ENCODE peak calls at places on chromosomes 12 and 14, in five cellular contexts. One of them, this sample, is unnamed.

GRCh38 chr14:32087173-32087861 is 10.2 kb downstream of the ARHGAP5 start:
- DNase-seq in nephron progenitor cell: no peak
- DNase-seq in AG04449: no peak
- DNase-seq in GM13977: no peak
- DNase-seq in RWPE1: peak
- DNase-seq in this sample: no peak

GRCh38 chr14:58697266-58697926 is 59.6 kb downstream of the DACT1 start:
- DNase-seq in RWPE1: no peak
- DNase-seq in GM13977: no peak
- DNase-seq in nephron progenitor cell: no peak
- DNase-seq in AG04449: no peak
- DNase-seq in this sample: no peak

GRCh38 chr14:45201908-45202307 is 51.1 kb downstream of the MIS18BP1 start:
- DNase-seq in RWPE1: no peak
- DNase-seq in GM13977: no peak
- DNase-seq in AG04449: no peak
- DNase-seq in nephron progenitor cell: no peak
- DNase-seq in this sample: peak

GRCh38 chr14:88707088-88707487 is 85.7 kb downstream of the EML5 start:
- DNase-seq in RWPE1: no peak
- DNase-seq in AG04449: no peak
- DNase-seq in GM13977: no peak
- DNase-seq in nephron progenitor cell: no peak
- DNase-seq in this sample: no peak

GRCh38 chr12:51242150-51242549 is 3.5 kb downstream of the DAZAP2 start:
- DNase-seq in RWPE1: no peak
- DNase-seq in AG04449: no peak
- DNase-seq in GM13977: no peak
- DNase-seq in nephron progenitor cell: no peak
- DNase-seq in this sample: no peak

GRCh38 chr12:19971396-19971802 is 396.9 kb upstream of the PDE3A start:
- DNase-seq in RWPE1: no peak
- DNase-seq in AG04449: no peak
- DNase-seq in nephron progenitor cell: peak
- DNase-seq in GM13977: no peak
- DNase-seq in this sample: no peak

GRCh38 chr12:121797937-121798801 is 4.7 kb upstream of the RHOF start:
- DNase-seq in nephron progenitor cell: no peak
- DNase-seq in RWPE1: no peak
- DNase-seq in AG04449: no peak
- DNase-seq in GM13977: no peak
- DNase-seq in this sample: no peak

GRCh38 chr14:50776522-50776921 is 54.4 kb downstream of the NIN start:
- DNase-seq in GM13977: no peak
- DNase-seq in RWPE1: no peak
- DNase-seq in AG04449: no peak
- DNase-seq in nephron progenitor cell: no peak
- DNase-seq in this sample: no peak

GRCh38 chr14:74979442-74980397 is 23.0 kb upstream of the EIF2B2 start:
- DNase-seq in nephron progenitor cell: peak
- DNase-seq in GM13977: no peak
- DNase-seq in AG04449: no peak
- DNase-seq in RWPE1: no peak
- DNase-seq in this sample: no peak

GRCh38 chr14:46377305-46377704 is 274.3 kb downstream of the RPL10L start:
- DNase-seq in GM13977: no peak
- DNase-seq in AG04449: no peak
- DNase-seq in RWPE1: no peak
- DNase-seq in nephron progenitor cell: no peak
- DNase-seq in this sample: no peak

GRCh38 chr14:69151458-69152180 is 1.3 kb downstream of the DCAF5 start:
- DNase-seq in nephron progenitor cell: peak
- DNase-seq in GM13977: peak
- DNase-seq in AG04449: no peak
- DNase-seq in RWPE1: peak
- DNase-seq in this sample: peak

GRCh38 chr12:1217191-1217949 is 226.3 kb downstream of the ERC1 start:
- DNase-seq in AG04449: peak
- DNase-seq in GM13977: no peak
- DNase-seq in RWPE1: peak
- DNase-seq in nephron progenitor cell: peak
- DNase-seq in this sample: no peak

DNA sequence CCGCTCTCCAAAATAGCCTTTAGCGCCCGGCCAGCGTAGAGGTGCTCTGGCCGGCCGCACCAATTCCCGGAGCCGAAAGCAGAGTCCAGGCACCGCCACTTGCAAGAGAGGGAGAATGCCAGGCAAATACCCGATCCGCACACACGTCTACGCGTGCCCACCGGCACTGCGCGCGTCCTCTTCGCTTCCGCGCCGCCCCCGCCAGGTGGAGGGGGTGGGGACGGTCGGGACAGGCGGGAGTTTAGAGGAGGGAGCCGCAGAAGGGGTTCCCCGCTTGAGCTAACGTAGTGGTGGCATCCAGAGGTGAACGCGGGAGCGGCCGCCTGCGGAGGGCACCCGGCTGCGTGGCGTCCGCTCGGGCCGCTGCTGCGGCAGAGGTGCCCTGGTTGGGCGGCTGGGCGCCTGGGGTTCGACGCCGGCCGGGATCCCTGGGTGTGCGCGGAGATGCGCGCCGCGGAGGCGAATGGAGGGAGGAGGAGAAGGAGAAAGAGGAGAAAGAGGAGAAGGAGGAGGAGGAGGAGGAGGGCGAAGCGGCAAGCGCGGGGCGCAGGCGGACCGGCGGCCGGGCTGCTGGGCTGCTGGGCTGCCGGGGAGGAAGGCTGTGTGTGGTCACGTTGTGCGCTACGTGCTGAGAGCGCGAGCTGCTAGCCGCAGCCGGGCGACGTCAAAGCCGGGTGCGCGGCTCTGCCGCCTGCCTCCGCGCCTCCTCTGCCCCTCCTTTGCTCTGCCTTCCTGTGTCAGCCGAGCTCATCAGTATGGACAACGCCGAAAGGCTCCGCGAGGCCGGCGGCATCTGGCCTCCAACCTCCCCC is at the start of gene MDGA2:
- DNase-seq in RWPE1: peak
- DNase-seq in AG04449: no peak
- DNase-seq in nephron progenitor cell: peak
- DNase-seq in GM13977: peak
- DNase-seq in this sample: peak
- TF ChIP-seq CTCF in RWPE1: no peak
- TF ChIP-seq CTCF in AG04449: no peak
- TF ChIP-seq CTCF in nephron progenitor cell: no peak
- TF ChIP-seq CTCF in GM13977: no peak
- TF ChIP-seq CTCF in this sample: no peak

GRCh38 chr12:124464830-124465229 is 102.6 kb downstream of the NCOR2 start:
- DNase-seq in GM13977: no peak
- DNase-seq in AG04449: no peak
- DNase-seq in RWPE1: no peak
- DNase-seq in nephron progenitor cell: no peak
- DNase-seq in this sample: no peak

GRCh38 chr12:124465473-124465872 is 101.9 kb downstream of the NCOR2 start:
- DNase-seq in RWPE1: no peak
- DNase-seq in nephron progenitor cell: no peak
- DNase-seq in AG04449: no peak
- DNase-seq in GM13977: no peak
- DNase-seq in this sample: no peak

GRCh38 chr12:124464062-124464461 is 103.3 kb downstream of the NCOR2 start:
- DNase-seq in RWPE1: no peak
- DNase-seq in nephron progenitor cell: no peak
- DNase-seq in GM13977: no peak
- DNase-seq in AG04449: no peak
- DNase-seq in this sample: no peak

GRCh38 chr12:124469193-124469888 is 98.1 kb downstream of the NCOR2 start:
- DNase-seq in GM13977: no peak
- DNase-seq in AG04449: no peak
- DNase-seq in nephron progenitor cell: no peak
- DNase-seq in RWPE1: no peak
- DNase-seq in this sample: peak

DNA sequence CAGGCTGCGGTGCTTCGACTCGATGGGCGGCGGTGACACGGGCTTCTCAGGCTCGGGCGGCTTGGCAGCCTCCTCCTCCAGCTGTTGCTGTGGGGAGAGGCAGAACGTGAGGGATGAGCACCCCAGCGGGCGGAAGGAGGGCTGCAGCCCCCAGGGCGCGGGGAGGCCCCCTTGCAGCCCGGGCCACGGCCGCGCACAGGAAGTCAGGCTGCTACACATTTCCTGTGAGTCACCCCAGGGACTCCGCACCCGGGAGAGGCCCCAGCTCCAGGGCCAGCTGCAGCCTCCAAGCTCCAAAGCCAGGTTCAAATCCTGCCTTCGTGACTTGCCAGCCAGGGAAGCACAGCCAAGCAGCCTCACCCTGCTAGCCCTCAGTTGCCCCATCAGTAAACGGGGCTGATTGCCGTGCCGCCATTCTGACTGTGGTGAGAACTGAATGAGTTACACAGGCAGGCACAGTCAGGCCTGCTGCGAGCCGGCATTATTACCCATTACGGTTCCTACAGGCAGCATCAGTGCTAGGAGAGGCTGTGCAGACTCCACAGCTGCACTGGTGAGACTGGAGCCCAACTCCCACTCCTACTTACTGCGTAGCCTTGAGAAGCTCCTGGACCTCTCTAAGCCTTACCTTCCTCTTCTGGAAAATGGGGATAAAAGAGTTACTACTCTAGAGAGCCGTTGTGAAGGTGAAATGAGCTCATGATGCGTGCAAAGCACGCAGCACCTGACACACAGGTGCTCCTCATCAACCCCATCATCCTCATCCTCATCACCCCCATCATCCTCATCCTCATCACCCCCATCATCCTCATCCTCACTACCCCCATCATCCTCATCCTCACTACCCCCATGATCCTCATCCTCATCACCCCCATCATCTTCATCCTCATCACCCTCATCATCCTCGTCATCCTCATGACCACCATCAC is 100.9 kb downstream of the NCOR2 start:
- DNase-seq in nephron progenitor cell: no peak
- DNase-seq in GM13977: peak
- DNase-seq in AG04449: no peak
- DNase-seq in RWPE1: no peak
- DNase-seq in this sample: peak
- TF ChIP-seq CTCF in nephron progenitor cell: no peak
- TF ChIP-seq CTCF in GM13977: peak
- TF ChIP-seq CTCF in AG04449: no peak
- TF ChIP-seq CTCF in RWPE1: no peak
- TF ChIP-seq CTCF in this sample: peak

GRCh38 chr12:112178796-112179195 is 53.4 kb downstream of the TRAFD1 start:
- DNase-seq in RWPE1: no peak
- DNase-seq in nephron progenitor cell: no peak
- DNase-seq in AG04449: no peak
- DNase-seq in GM13977: no peak
- DNase-seq in this sample: no peak

GRCh38 chr12:112179341-112179740 is 54.0 kb downstream of the TRAFD1 start:
- DNase-seq in nephron progenitor cell: no peak
- DNase-seq in AG04449: no peak
- DNase-seq in RWPE1: no peak
- DNase-seq in GM13977: no peak
- DNase-seq in this sample: no peak

GRCh38 chr12:112182499-112182898 is 57.1 kb downstream of the TRAFD1 start:
- DNase-seq in AG04449: no peak
- DNase-seq in RWPE1: no peak
- DNase-seq in nephron progenitor cell: no peak
- DNase-seq in GM13977: peak
- DNase-seq in this sample: peak

GRCh38 chr12:112180422-112180821 is 55.1 kb downstream of the TRAFD1 start:
- DNase-seq in AG04449: no peak
- DNase-seq in nephron progenitor cell: no peak
- DNase-seq in RWPE1: no peak
- DNase-seq in GM13977: no peak
- DNase-seq in this sample: no peak

DNA sequence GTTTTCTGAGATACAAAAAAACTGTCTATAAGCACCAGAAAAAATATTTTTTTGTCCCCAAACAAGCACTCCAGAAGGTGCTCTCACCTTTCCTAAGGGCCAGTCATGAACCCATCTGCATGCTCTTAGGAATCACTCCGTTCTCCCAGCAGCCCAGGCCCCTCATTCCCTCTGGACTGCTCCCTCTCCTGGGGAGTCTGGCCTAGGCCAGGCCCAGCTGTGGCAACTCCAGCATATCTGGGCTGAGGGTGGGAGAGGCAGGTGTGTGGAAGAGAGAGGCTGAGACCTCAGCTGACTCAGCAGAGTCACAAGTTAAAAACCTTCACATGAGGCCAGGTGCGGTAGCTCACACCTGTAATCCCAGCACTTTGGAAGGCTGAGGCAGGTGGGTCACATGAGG is 54.6 kb downstream of the TRAFD1 start:
- DNase-seq in RWPE1: no peak
- DNase-seq in AG04449: no peak
- DNase-seq in nephron progenitor cell: no peak
- DNase-seq in GM13977: no peak
- DNase-seq in this sample: no peak
- TF ChIP-seq CTCF in RWPE1: no peak
- TF ChIP-seq CTCF in AG04449: no peak
- TF ChIP-seq CTCF in nephron progenitor cell: no peak
- TF ChIP-seq CTCF in GM13977: no peak
- TF ChIP-seq CTCF in this sample: no peak

GRCh38 chr12:30694412-30694955 is 1.2 kb downstream of the IPO8 start:
- DNase-seq in nephron progenitor cell: no peak
- DNase-seq in GM13977: peak
- DNase-seq in RWPE1: peak
- DNase-seq in AG04449: no peak
- DNase-seq in this sample: peak

GRCh38 chr12:30694971-30695326 is 720 bp downstream of the IPO8 start:
- DNase-seq in GM13977: peak
- DNase-seq in AG04449: no peak
- DNase-seq in RWPE1: peak
- DNase-seq in nephron progenitor cell: peak
- DNase-seq in this sample: peak

GRCh38 chr12:30696103-30696408 is 387 bp upstream of the IPO8 start:
- DNase-seq in AG04449: no peak
- DNase-seq in RWPE1: no peak
- DNase-seq in GM13977: no peak
- DNase-seq in nephron progenitor cell: no peak
- DNase-seq in this sample: no peak

GRCh38 chr12:30696486-30696885 is 817 bp upstream of the IPO8 start:
- DNase-seq in GM13977: peak
- DNase-seq in RWPE1: no peak
- DNase-seq in AG04449: no peak
- DNase-seq in nephron progenitor cell: no peak
- DNase-seq in this sample: no peak

DNA sequence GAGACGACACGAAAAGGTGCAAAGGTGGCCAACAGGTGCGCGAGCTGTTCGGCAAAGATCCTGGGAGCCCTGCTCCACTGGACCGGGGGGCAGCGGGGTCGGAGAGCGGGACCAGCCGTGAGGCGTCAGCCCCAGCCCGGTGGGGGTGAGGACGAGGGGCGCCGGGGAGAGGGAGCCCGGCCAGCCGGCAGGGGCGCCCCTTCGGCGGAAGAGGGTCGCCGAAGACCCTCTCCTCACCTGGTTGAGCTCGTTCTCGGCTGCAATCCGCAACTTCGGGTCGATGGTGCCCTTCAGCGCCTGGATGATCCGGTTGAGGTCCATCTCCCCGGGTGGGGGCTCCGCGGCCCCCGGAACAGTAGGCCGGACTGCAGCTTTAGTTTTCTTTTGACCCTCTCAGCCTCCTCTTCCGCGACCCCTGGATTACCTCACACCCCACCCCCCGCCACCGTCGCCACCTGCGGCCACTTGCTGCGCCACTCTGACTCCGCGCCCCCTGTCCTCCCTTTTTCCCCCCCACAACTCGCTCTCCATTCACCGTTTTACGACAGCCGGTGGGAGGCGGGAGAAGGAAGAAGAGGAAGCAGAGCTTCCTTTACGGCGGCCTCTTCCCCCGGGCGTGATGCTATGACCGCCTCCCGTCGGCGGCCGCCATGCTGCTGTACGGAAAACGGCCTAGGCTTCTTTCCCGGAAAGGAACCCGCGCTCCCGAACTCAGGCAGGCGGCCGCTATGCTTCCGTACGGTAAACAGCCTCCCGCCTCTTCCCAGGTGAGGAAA is at the start of gene IPO8:
- DNase-seq in GM13977: peak
- DNase-seq in AG04449: no peak
- DNase-seq in nephron progenitor cell: peak
- DNase-seq in RWPE1: peak
- DNase-seq in this sample: peak
- TF ChIP-seq CTCF in GM13977: peak
- TF ChIP-seq CTCF in AG04449: peak
- TF ChIP-seq CTCF in nephron progenitor cell: peak
- TF ChIP-seq CTCF in RWPE1: peak
- TF ChIP-seq CTCF in this sample: peak

This sample was measured in activated CD8-positive, alpha-beta T cell treated with anti-CD3 and anti-CD28 coated beads for 36 hours.